ENCODE peak calls at places on chromosomes 4 and X, in eight cellular contexts. L, X, I, K, S, Z, M and N are unnamed samples.

GRCh38 chr4:113998026-113998425 is 18.6 kb upstream of the ARSJ start:
- DNase-seq in L (no peak), X (peak; percentile 39), I (no peak), K (no peak), S (no peak), Z (no peak), M (no peak), N (no peak)

GRCh38 chr4:184384056-184384809 is 90.1 kb downstream of the IRF2 start:
- DNase-seq in L (no peak), X (no peak), I (no peak), K (peak; percentile 17), S (peak; percentile 27), Z (peak; percentile 28), M (peak; percentile 65), N (no peak)

GRCh38 chrX:68498044-68498507 is 775 bp upstream of the YIPF6 start:
- DNase-seq in L (no peak), X (no peak), I (no peak), K (peak; percentile 29), S (no peak), Z (no peak), M (no peak), N (no peak)

GRCh38 chr4:121885115-121885514 is 14.8 kb upstream of the BBS7 start:
- DNase-seq in L (no peak), X (no peak), I (no peak), K (no peak), S (no peak), Z (no peak), M (no peak), N (no peak)

GRCh38 chrX:35076061-35076460 is 133.5 kb downstream of the FAM47B start:
- DNase-seq in L (no peak), X (no peak), I (no peak), K (peak; percentile 9), S (peak; percentile 4), Z (no peak), M (no peak), N (no peak)

GRCh38 chrX:20623448-20623847 is 356.7 kb upstream of the RPS6KA3 start:
- DNase-seq in L (no peak), X (no peak), I (no peak), K (peak; percentile 51), S (no peak), Z (no peak), M (no peak), N (no peak)

GRCh38 chr4:56307423-56307822 is 79.9 kb downstream of the AASDH start:
- DNase-seq in L (no peak), X (no peak), I (no peak), K (peak; percentile 1), S (no peak), Z (no peak), M (no peak), N (no peak)

GRCh38 chr4:38868055-38868965 is 704 bp downstream of the FAM114A1 start:
- DNase-seq in L (no peak), X (peak; percentile 80), I (peak; percentile 41), K (peak; percentile 28), S (peak; percentile 12), Z (peak; percentile 41), M (no peak), N (peak; percentile 81)

GRCh38 chrX:81259008-81259713 is 57.3 kb downstream of the SH3BGRL start:
- DNase-seq in L (no peak), X (no peak), I (no peak), K (no peak), S (no peak), Z (peak; percentile 55), M (no peak), N (no peak)

GRCh38 chrX:78092296-78092695 is 11.8 kb upstream of the PGK1 start:
- DNase-seq in L (no peak), X (no peak), I (no peak), K (peak; percentile 67), S (peak; percentile 59), Z (peak; percentile 52), M (no peak), N (no peak)

GRCh38 chr4:81369898-81370297 is 101.8 kb downstream of the RASGEF1B start:
- DNase-seq in L (no peak), X (no peak), I (no peak), K (no peak), S (no peak), Z (no peak), M (no peak), N (no peak)

GRCh38 chr4:111228396-111228795 is 605.5 kb upstream of the PITX2 start:
- DNase-seq in L (no peak), X (no peak), I (no peak), K (no peak), S (no peak), Z (no peak), M (no peak), N (no peak)